ENCODE peak calls at places on chromosome X, in ten cellular contexts. L is activated naive CD8-positive, alpha-beta T cell treated with anti-CD3 and anti-CD28 coated beads, Interleukin-2, amount 10 ng/mL, durations not matched to agents 7 days and 5 days; A is MV-4-11; G is activated effector memory CD4-positive, alpha-beta T cell treated with Interleukin-2 at 50 U/mL for 16 hours; K is stomach; H is DND-41; P is renal cortical epithelial cell; S is activated T-cell treated with anti-CD3 and anti-CD28 coated beads for 24 hours; W is upper lobe of left lung; Q is stimulated activated CD4-positive, alpha-beta T cell treated with anti-CD3 and anti-CD28 coated beads, Interleukin-15, amount 100 ng/mL, for 1 hour. Y is an unnamed sample.

GRCh38 chrX:23883737-23884354 is 23.9 kb downstream of the APOO start:
- DNase-seq in W (no peak), G (no peak), S (no peak), Q (no peak), P (peak; percentile 89), K (no peak), A (peak; percentile 8), L (no peak), H (no peak), Y (no peak)

GRCh38 chrX:12791253-12792228 is at the start of gene PRPS2:
- DNase-seq in Q (peak; percentile 34), S (peak; percentile 63), G (peak; percentile 59), A (peak; percentile 38), P (no peak), L (peak; percentile 74), W (peak; percentile 55), K (peak; percentile 69), H (peak; percentile 88), Y (peak; percentile 37)

GRCh38 chrX:76433219-76433618 is 5.7 kb downstream of the MAGEE1 start:
- DNase-seq in W (no peak), A (no peak), G (no peak), K (no peak), Q (no peak), L (no peak), S (no peak), P (no peak), H (no peak), Y (no peak)

GRCh38 chrX:78555401-78555980 is 103.6 kb downstream of the RTL3 start:
- DNase-seq in L (no peak), Q (no peak), S (no peak), G (no peak), K (no peak), W (no peak), P (peak; percentile 1), A (peak; percentile 1), H (no peak), Y (no peak)

GRCh38 chrX:96386981-96387380 is 297.7 kb upstream of the DIAPH2 start:
- DNase-seq in S (no peak), P (peak; percentile 86), L (no peak), A (no peak), K (no peak), G (no peak), Q (no peak), H (no peak), W (no peak), Y (no peak)

GRCh38 chrX:3252744-3253143 is 93.7 kb downstream of the MXRA5 start:
- DNase-seq in L (no peak), W (peak; percentile 22), G (no peak), S (no peak), H (no peak), P (no peak), K (no peak), A (peak; percentile 79), Q (no peak), Y (no peak)

GRCh38 chrX:26352891-26353430 is 137.0 kb downstream of the MAGEB5 start:
- DNase-seq in G (no peak), P (no peak), Q (no peak), S (no peak), L (no peak), K (no peak), A (no peak), H (no peak), W (no peak), Y (no peak)

GRCh38 chrX:77814210-77814609 is 28.2 kb upstream of the ATRX start:
- DNase-seq in Q (no peak), P (no peak), A (peak; percentile 36), S (no peak), G (no peak), H (no peak), W (no peak), K (no peak), L (no peak), Y (no peak)

GRCh38 chrX:39961441-39961840 is 136.3 kb downstream of the BCOR start:
- DNase-seq in H (no peak), K (no peak), S (no peak), Q (no peak), P (no peak), L (no peak), G (no peak), A (no peak), W (no peak), Y (no peak)

GRCh38 chrX:130728208-130728607 is 174.8 kb downstream of the ENOX2 start:
- DNase-seq in L (no peak), G (no peak), S (no peak), W (no peak), H (no peak), A (no peak), Q (no peak), K (no peak), P (peak; percentile 65), Y (no peak)

GRCh38 chrX:7159132-7159861 is 11.3 kb upstream of the PUDP start:
- DNase-seq in A (peak; percentile 31), G (no peak), S (no peak), H (no peak), L (no peak), P (peak; percentile 92), Q (no peak), K (peak; percentile 40), W (peak; percentile 63), Y (no peak)

GRCh38 chrX:134631404-134632346 is 26.6 kb downstream of the PLAC1 start:
- DNase-seq in S (no peak), K (no peak), Q (no peak), W (peak; percentile 31), P (peak; percentile 9), H (no peak), A (no peak), G (no peak), L (no peak), Y (no peak)

GRCh38 chrX:12567857-12568256 is 223.4 kb upstream of the PRPS2 start:
- DNase-seq in K (no peak), L (no peak), A (peak; percentile 11), S (no peak), G (no peak), W (no peak), P (peak; percentile 5), H (peak; percentile 4), Q (no peak), Y (no peak)

GRCh38 chrX:51395807-51396728 is 63.4 kb downstream of the NUDT10 start:
- DNase-seq in A (no peak), K (no peak), L (peak; percentile 63), H (no peak), Q (peak; percentile 19), G (peak; percentile 42), S (peak; percentile 22), W (peak; percentile 24), P (peak; percentile 1), Y (no peak)

Y was measured in CMK.